ENCODE peak calls at places on chromosomes 11 and 22, in ten cellular contexts. One of them, this sample, is unnamed.

GRCh38 chr11:65459552-65459951 is 37.0 kb downstream of the NEAT1 start:
- DNase-seq in OCI-LY7: no peak
- DNase-seq in esophagus squamous epithelium: no peak
- DNase-seq in mesendoderm: no peak
- DNase-seq in fibroblast of lung: no peak
- DNase-seq in endodermal cell: peak
- DNase-seq in heart right ventricle: no peak
- DNase-seq in mammary epithelial cell: no peak
- DNase-seq in neuronal stem cell: no peak
- DNase-seq in cardiac muscle cell: no peak
- DNase-seq in this sample: no peak

GRCh38 chr11:92436026-92436425 is 211.4 kb downstream of the FAT3 start:
- DNase-seq in mammary epithelial cell: no peak
- DNase-seq in OCI-LY7: no peak
- DNase-seq in esophagus squamous epithelium: no peak
- DNase-seq in mesendoderm: no peak
- DNase-seq in heart right ventricle: no peak
- DNase-seq in cardiac muscle cell: no peak
- DNase-seq in endodermal cell: no peak
- DNase-seq in fibroblast of lung: no peak
- DNase-seq in neuronal stem cell: no peak
- DNase-seq in this sample: no peak

GRCh38 chr11:69353696-69354544 is 60.0 kb downstream of the MYEOV start:
- DNase-seq in mammary epithelial cell: peak
- DNase-seq in fibroblast of lung: no peak
- DNase-seq in cardiac muscle cell: no peak
- DNase-seq in neuronal stem cell: no peak
- DNase-seq in endodermal cell: peak
- DNase-seq in esophagus squamous epithelium: no peak
- DNase-seq in mesendoderm: no peak
- DNase-seq in heart right ventricle: no peak
- DNase-seq in OCI-LY7: no peak
- DNase-seq in this sample: no peak

GRCh38 chr11:28798286-28798685 is 690.1 kb downstream of the METTL15 start:
- DNase-seq in mesendoderm: no peak
- DNase-seq in heart right ventricle: no peak
- DNase-seq in esophagus squamous epithelium: no peak
- DNase-seq in neuronal stem cell: no peak
- DNase-seq in cardiac muscle cell: no peak
- DNase-seq in OCI-LY7: no peak
- DNase-seq in fibroblast of lung: no peak
- DNase-seq in mammary epithelial cell: no peak
- DNase-seq in endodermal cell: no peak
- DNase-seq in this sample: no peak

GRCh38 chr22:42338502-42338901 is 68.0 kb upstream of the TCF20 start:
- DNase-seq in OCI-LY7: no peak
- DNase-seq in neuronal stem cell: no peak
- DNase-seq in heart right ventricle: no peak
- DNase-seq in fibroblast of lung: no peak
- DNase-seq in cardiac muscle cell: no peak
- DNase-seq in endodermal cell: no peak
- DNase-seq in esophagus squamous epithelium: no peak
- DNase-seq in mesendoderm: no peak
- DNase-seq in mammary epithelial cell: no peak
- DNase-seq in this sample: no peak

GRCh38 chr11:208177-208916 is 839 bp downstream of the RIC8A start:
- DNase-seq in OCI-LY7: peak
- DNase-seq in esophagus squamous epithelium: no peak
- DNase-seq in mesendoderm: peak
- DNase-seq in endodermal cell: peak
- DNase-seq in heart right ventricle: peak
- DNase-seq in neuronal stem cell: peak
- DNase-seq in mammary epithelial cell: peak
- DNase-seq in cardiac muscle cell: peak
- DNase-seq in fibroblast of lung: peak
- DNase-seq in this sample: peak

GRCh38 chr11:14519692-14520085 is 497 bp downstream of the PSMA1 start:
- DNase-seq in OCI-LY7: peak
- DNase-seq in fibroblast of lung: no peak
- DNase-seq in cardiac muscle cell: no peak
- DNase-seq in endodermal cell: no peak
- DNase-seq in mesendoderm: no peak
- DNase-seq in heart right ventricle: no peak
- DNase-seq in neuronal stem cell: no peak
- DNase-seq in mammary epithelial cell: no peak
- DNase-seq in esophagus squamous epithelium: no peak
- DNase-seq in this sample: no peak

GRCh38 chr22:49685116-49685515 is 142.6 kb downstream of the BRD1 start:
- DNase-seq in neuronal stem cell: no peak
- DNase-seq in endodermal cell: peak
- DNase-seq in heart right ventricle: no peak
- DNase-seq in fibroblast of lung: no peak
- DNase-seq in mammary epithelial cell: no peak
- DNase-seq in cardiac muscle cell: no peak
- DNase-seq in OCI-LY7: no peak
- DNase-seq in mesendoderm: no peak
- DNase-seq in esophagus squamous epithelium: no peak
- DNase-seq in this sample: no peak

GRCh38 chr22:44406581-44407403 is 91.2 kb downstream of the RTL6 start:
- DNase-seq in cardiac muscle cell: no peak
- DNase-seq in fibroblast of lung: no peak
- DNase-seq in mesendoderm: peak
- DNase-seq in OCI-LY7: no peak
- DNase-seq in neuronal stem cell: no peak
- DNase-seq in heart right ventricle: no peak
- DNase-seq in esophagus squamous epithelium: no peak
- DNase-seq in endodermal cell: peak
- DNase-seq in mammary epithelial cell: no peak
- DNase-seq in this sample: no peak

GRCh38 chr11:134524876-134525845 is 113.1 kb upstream of the B3GAT1 start:
- DNase-seq in OCI-LY7: no peak
- DNase-seq in esophagus squamous epithelium: no peak
- DNase-seq in mesendoderm: no peak
- DNase-seq in cardiac muscle cell: no peak
- DNase-seq in heart right ventricle: no peak
- DNase-seq in fibroblast of lung: no peak
- DNase-seq in mammary epithelial cell: no peak
- DNase-seq in endodermal cell: peak
- DNase-seq in neuronal stem cell: no peak
- DNase-seq in this sample: no peak

GRCh38 chr11:111652184-111652583 is 49.9 kb downstream of the SIK2 start:
- DNase-seq in endodermal cell: no peak
- DNase-seq in esophagus squamous epithelium: no peak
- DNase-seq in mesendoderm: no peak
- DNase-seq in fibroblast of lung: no peak
- DNase-seq in heart right ventricle: no peak
- DNase-seq in mammary epithelial cell: no peak
- DNase-seq in OCI-LY7: no peak
- DNase-seq in cardiac muscle cell: peak
- DNase-seq in neuronal stem cell: no peak
- DNase-seq in this sample: no peak

GRCh38 chr22:23285734-23286133 is 105.4 kb downstream of the BCR start:
- DNase-seq in neuronal stem cell: no peak
- DNase-seq in OCI-LY7: no peak
- DNase-seq in mammary epithelial cell: no peak
- DNase-seq in mesendoderm: no peak
- DNase-seq in esophagus squamous epithelium: no peak
- DNase-seq in endodermal cell: no peak
- DNase-seq in fibroblast of lung: peak
- DNase-seq in cardiac muscle cell: peak
- DNase-seq in heart right ventricle: no peak
- DNase-seq in this sample: no peak

GRCh38 chr11:86625544-86625943 is 46.9 kb downstream of the ME3 start:
- DNase-seq in mammary epithelial cell: no peak
- DNase-seq in heart right ventricle: no peak
- DNase-seq in fibroblast of lung: no peak
- DNase-seq in esophagus squamous epithelium: no peak
- DNase-seq in mesendoderm: no peak
- DNase-seq in OCI-LY7: no peak
- DNase-seq in cardiac muscle cell: no peak
- DNase-seq in endodermal cell: no peak
- DNase-seq in neuronal stem cell: no peak
- DNase-seq in this sample: no peak

GRCh38 chr22:31490496-31490925 is 869 bp upstream of the EIF4ENIF1 start:
- DNase-seq in esophagus squamous epithelium: peak
- DNase-seq in heart right ventricle: peak
- DNase-seq in OCI-LY7: peak
- DNase-seq in fibroblast of lung: peak
- DNase-seq in cardiac muscle cell: peak
- DNase-seq in mesendoderm: peak
- DNase-seq in endodermal cell: peak
- DNase-seq in mammary epithelial cell: peak
- DNase-seq in neuronal stem cell: peak
- DNase-seq in this sample: peak

GRCh38 chr22:39171623-39172264 is 19.3 kb upstream of the CBX7 start:
- DNase-seq in esophagus squamous epithelium: no peak
- DNase-seq in neuronal stem cell: no peak
- DNase-seq in mammary epithelial cell: no peak
- DNase-seq in endodermal cell: peak
- DNase-seq in heart right ventricle: no peak
- DNase-seq in mesendoderm: no peak
- DNase-seq in cardiac muscle cell: no peak
- DNase-seq in OCI-LY7: peak
- DNase-seq in fibroblast of lung: no peak
- DNase-seq in this sample: no peak

GRCh38 chr22:50271519-50271970 is 1.4 kb upstream of the MAPK11 start:
- DNase-seq in neuronal stem cell: peak
- DNase-seq in OCI-LY7: peak
- DNase-seq in fibroblast of lung: peak
- DNase-seq in mesendoderm: peak
- DNase-seq in esophagus squamous epithelium: no peak
- DNase-seq in cardiac muscle cell: peak
- DNase-seq in mammary epithelial cell: peak
- DNase-seq in endodermal cell: peak
- DNase-seq in heart right ventricle: peak
- DNase-seq in this sample: peak

DNA sequence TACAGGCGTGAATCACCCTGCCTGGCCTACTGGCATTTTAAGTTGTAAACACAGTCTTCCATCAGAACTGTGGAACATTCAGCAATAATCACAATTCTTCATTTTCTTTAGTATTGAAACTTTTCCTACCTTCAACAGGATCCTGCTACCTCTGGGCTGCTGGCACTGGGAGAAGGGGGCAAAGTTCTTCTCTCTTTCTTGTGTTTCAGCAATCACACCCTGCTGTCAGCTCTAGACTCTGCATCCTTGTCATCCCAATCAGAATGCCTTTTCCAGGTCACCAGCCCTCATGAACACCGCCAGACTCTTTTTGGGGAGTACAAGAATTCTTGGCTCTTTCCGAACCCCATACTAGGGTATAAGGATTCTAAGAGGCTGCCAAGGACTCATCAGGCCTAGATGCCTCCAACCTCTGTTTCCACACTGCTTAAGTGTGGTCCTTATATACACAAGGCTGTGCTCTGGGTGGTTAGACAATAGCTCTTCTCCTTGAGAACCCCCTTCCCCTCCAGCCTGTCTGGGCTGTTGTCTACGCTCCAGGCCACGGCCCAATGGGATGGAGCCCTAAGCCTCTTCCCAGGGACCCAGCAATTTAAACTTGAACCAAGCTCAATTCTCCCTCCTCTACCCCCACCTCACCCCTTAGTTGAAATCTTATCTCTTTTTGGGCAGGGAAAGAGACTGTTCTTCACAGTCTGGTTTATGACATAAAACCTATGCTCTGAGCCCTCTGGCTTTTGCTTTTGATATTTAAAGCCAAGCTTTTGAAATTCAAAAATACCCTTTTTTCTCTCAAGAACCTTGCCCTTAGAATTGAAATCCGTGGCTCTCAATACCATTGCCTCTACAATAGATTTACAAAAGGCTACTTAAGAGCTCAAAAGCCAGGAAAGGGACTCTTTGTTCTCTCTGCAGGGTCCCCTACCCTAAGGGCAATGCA is 327.4 kb downstream of the BUD13 start:
- DNase-seq in heart right ventricle: no peak
- DNase-seq in mammary epithelial cell: no peak
- DNase-seq in cardiac muscle cell: no peak
- DNase-seq in mesendoderm: peak
- DNase-seq in esophagus squamous epithelium: no peak
- DNase-seq in neuronal stem cell: peak
- DNase-seq in endodermal cell: peak
- DNase-seq in OCI-LY7: no peak
- DNase-seq in fibroblast of lung: no peak
- DNase-seq in this sample: no peak
- H3K27ac ChIP-seq in heart right ventricle: no peak
- H3K27ac ChIP-seq in mammary epithelial cell: no peak
- H3K27ac ChIP-seq in cardiac muscle cell: no peak
- H3K27ac ChIP-seq in mesendoderm: peak
- H3K27ac ChIP-seq in esophagus squamous epithelium: no peak
- H3K27ac ChIP-seq in neuronal stem cell: no peak
- H3K27ac ChIP-seq in endodermal cell: peak
- H3K27ac ChIP-seq in OCI-LY7: no peak
- H3K27ac ChIP-seq in fibroblast of lung: no peak
- H3K27ac ChIP-seq in this sample: no peak

DNA sequence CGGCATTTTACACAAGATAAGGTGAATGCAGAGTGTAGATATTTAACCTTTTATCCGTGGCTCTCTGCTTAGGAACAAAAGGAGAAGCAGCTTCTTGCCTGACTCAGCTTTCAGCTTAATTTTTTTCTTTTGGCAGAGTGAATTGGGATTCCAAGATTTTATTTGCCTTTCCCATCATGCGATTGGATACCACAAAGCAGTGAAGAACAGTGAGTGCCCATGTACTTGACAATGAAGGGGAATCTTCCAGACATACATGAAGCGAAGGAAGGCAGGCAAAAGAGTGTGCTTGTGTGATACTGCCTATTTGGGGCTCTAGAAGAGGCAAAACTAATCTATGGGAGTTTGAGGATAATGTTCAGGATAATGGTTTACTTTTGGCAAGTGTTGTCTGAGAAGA is 17.1 kb upstream of the CHKA start:
- DNase-seq in neuronal stem cell: no peak
- DNase-seq in fibroblast of lung: no peak
- DNase-seq in cardiac muscle cell: no peak
- DNase-seq in OCI-LY7: no peak
- DNase-seq in mammary epithelial cell: no peak
- DNase-seq in heart right ventricle: no peak
- DNase-seq in endodermal cell: no peak
- DNase-seq in mesendoderm: no peak
- DNase-seq in esophagus squamous epithelium: no peak
- DNase-seq in this sample: no peak
- H3K4me3 ChIP-seq in neuronal stem cell: no peak
- H3K4me3 ChIP-seq in fibroblast of lung: no peak
- H3K4me3 ChIP-seq in cardiac muscle cell: no peak
- H3K4me3 ChIP-seq in OCI-LY7: no peak
- H3K4me3 ChIP-seq in mammary epithelial cell: no peak
- H3K4me3 ChIP-seq in heart right ventricle: no peak
- H3K4me3 ChIP-seq in endodermal cell: no peak
- H3K4me3 ChIP-seq in mesendoderm: no peak
- H3K4me3 ChIP-seq in esophagus squamous epithelium: no peak
- H3K4me3 ChIP-seq in this sample: no peak

GRCh38 chr11:20854214-20854613 is 184.8 kb downstream of the NELL1 start:
- DNase-seq in mesendoderm: peak
- DNase-seq in mammary epithelial cell: no peak
- DNase-seq in endodermal cell: peak
- DNase-seq in fibroblast of lung: no peak
- DNase-seq in OCI-LY7: no peak
- DNase-seq in esophagus squamous epithelium: no peak
- DNase-seq in neuronal stem cell: peak
- DNase-seq in cardiac muscle cell: no peak
- DNase-seq in heart right ventricle: no peak
- DNase-seq in this sample: no peak
- H3K27ac ChIP-seq in mesendoderm: no peak
- H3K27ac ChIP-seq in mammary epithelial cell: no peak
- H3K27ac ChIP-seq in endodermal cell: no peak
- H3K27ac ChIP-seq in fibroblast of lung: no peak
- H3K27ac ChIP-seq in OCI-LY7: no peak
- H3K27ac ChIP-seq in esophagus squamous epithelium: no peak
- H3K27ac ChIP-seq in neuronal stem cell: no peak
- H3K27ac ChIP-seq in cardiac muscle cell: no peak
- H3K27ac ChIP-seq in heart right ventricle: no peak
- H3K27ac ChIP-seq in this sample: no peak

GRCh38 chr11:66676279-66676919 is 1.3 kb downstream of the RBM4B start:
- DNase-seq in cardiac muscle cell: no peak
- DNase-seq in OCI-LY7: peak
- DNase-seq in mammary epithelial cell: no peak
- DNase-seq in esophagus squamous epithelium: no peak
- DNase-seq in fibroblast of lung: no peak
- DNase-seq in neuronal stem cell: no peak
- DNase-seq in endodermal cell: no peak
- DNase-seq in heart right ventricle: no peak
- DNase-seq in mesendoderm: no peak
- DNase-seq in this sample: no peak
- H3K4me3 ChIP-seq in cardiac muscle cell: peak
- H3K4me3 ChIP-seq in OCI-LY7: peak
- H3K4me3 ChIP-seq in mammary epithelial cell: no peak
- H3K4me3 ChIP-seq in esophagus squamous epithelium: peak
- H3K4me3 ChIP-seq in fibroblast of lung: peak
- H3K4me3 ChIP-seq in neuronal stem cell: peak
- H3K4me3 ChIP-seq in endodermal cell: peak
- H3K4me3 ChIP-seq in heart right ventricle: no peak
- H3K4me3 ChIP-seq in mesendoderm: no peak
- H3K4me3 ChIP-seq in this sample: peak

This sample was measured in naive thymus-derived CD4-positive, alpha-beta T cell.